ENCODE peak calls at places on chromosomes 11 and 22, in six cellular contexts. D is astrocyte of the spinal cord, A is pancreas, Y is fibroblast of lung, M is left ventricle myocardium inferior, N is GM06990. I is an unnamed sample.

GRCh38 chr22:37560682-37561208 is 465 bp downstream of the CDC42EP1 start:
- DNase-seq in D (peak; percentile 61), A (peak; percentile 77), Y (peak; percentile 75), M (peak; percentile 69), N (no peak), I (peak; percentile 54)

GRCh38 chr22:36334081-36334831 is 53.5 kb downstream of the MYH9 start:
- DNase-seq in D (no peak), A (no peak), Y (peak; percentile 46), M (peak; percentile 61), N (no peak), I (no peak)

GRCh38 chr11:57499413-57499982 is 16.0 kb downstream of the SLC43A1 start:
- DNase-seq in D (peak; percentile 93), A (peak; percentile 98), Y (peak; percentile 85), M (peak; percentile 98), N (peak; percentile 81), I (peak; percentile 98)

GRCh38 chr22:27314276-27314807 is 487.2 kb downstream of the MN1 start:
- DNase-seq in D (no peak), A (peak; percentile 39), Y (no peak), M (no peak), N (no peak), I (no peak)

GRCh38 chr11:8011383-8011782 is 24.2 kb downstream of the EIF3F start:
- DNase-seq in D (no peak), A (no peak), Y (no peak), M (no peak), N (no peak), I (no peak)

GRCh38 chr11:126701555-126701897 is 299.0 kb downstream of the KIRREL3 start:
- DNase-seq in D (no peak), A (no peak), Y (no peak), M (no peak), N (no peak), I (no peak)

GRCh38 chr11:44005076-44005800 is 42.5 kb upstream of the ACCSL start:
- DNase-seq in D (no peak), A (no peak), Y (no peak), M (no peak), N (no peak), I (no peak)

GRCh38 chr11:57303990-57304579 is 20.7 kb downstream of the TNKS1BP1 start:
- DNase-seq in D (no peak), A (peak; percentile 60), Y (peak; percentile 69), M (no peak), N (no peak), I (peak; percentile 38)

GRCh38 chr22:28771195-28771791 is 1.2 kb upstream of the CCDC117 start:
- DNase-seq in D (no peak), A (no peak), Y (no peak), M (no peak), N (no peak), I (no peak)

GRCh38 chr11:110081462-110082233 is 11.5 kb upstream of the ZC3H12C start:
- DNase-seq in D (no peak), A (no peak), Y (no peak), M (no peak), N (no peak), I (no peak)

GRCh38 chr11:27456140-27456801 is 16.3 kb downstream of the LGR4 start:
- DNase-seq in D (peak; percentile 65), A (no peak), Y (peak; percentile 71), M (no peak), N (no peak), I (peak; percentile 43)

GRCh38 chr11:81497202-81497804 is 1236.4 kb downstream of the FAM181B start:
- DNase-seq in D (peak; percentile 28), A (no peak), Y (peak; percentile 6), M (no peak), N (peak; percentile 3), I (peak; percentile 38)

GRCh38 chr22:36933629-36934028 is 20.2 kb downstream of the CSF2RB start:
- DNase-seq in D (no peak), A (no peak), Y (no peak), M (no peak), N (no peak), I (no peak)

GRCh38 chr11:35649984-35650383 is 12.6 kb upstream of the TRIM44 start:
- DNase-seq in D (peak; percentile 34), A (no peak), Y (peak; percentile 79), M (no peak), N (no peak), I (peak; percentile 39)

GRCh38 chr11:13465909-13466371 is 2.9 kb upstream of the BTBD10 start:
- DNase-seq in D (peak; percentile 52), A (no peak), Y (peak; percentile 38), M (no peak), N (no peak), I (peak; percentile 62)

GRCh38 chr11:127000291-127000968 is at the start of gene KIRREL3:
- DNase-seq in D (peak; percentile 42), A (no peak), Y (peak; percentile 48), M (no peak), N (no peak), I (no peak)

GRCh38 chr11:99968336-99968735 is 718.8 kb upstream of the ARHGAP42 start:
- DNase-seq in D (no peak), A (no peak), Y (no peak), M (no peak), N (no peak), I (no peak)

GRCh38 chr22:50199836-50200332 is 927 bp upstream of the SELENOO start:
- DNase-seq in D (no peak), A (peak; percentile 31), Y (peak; percentile 14), M (no peak), N (no peak), I (no peak)

GRCh38 chr11:76265771-76266241 is 59.5 kb upstream of the WNT11 start:
- DNase-seq in D (no peak), A (no peak), Y (peak; percentile 22), M (no peak), N (no peak), I (peak; percentile 39)

GRCh38 chr11:114059278-114059983 is at the start of gene ZBTB16:
- DNase-seq in D (peak; percentile 80), A (peak; percentile 87), Y (no peak), M (peak; percentile 93), N (no peak), I (peak; percentile 95)

GRCh38 chr11:86699036-86699791 is 26.8 kb upstream of the ME3 start:
- DNase-seq in D (no peak), A (no peak), Y (peak; percentile 23), M (no peak), N (no peak), I (peak; percentile 55)

GRCh38 chr11:122746050-122746478 is 90.5 kb downstream of the UBASH3B start:
- DNase-seq in D (no peak), A (no peak), Y (no peak), M (no peak), N (peak; percentile 62), I (no peak)

GRCh38 chr11:22508691-22509090 is 116.9 kb downstream of the FANCF start:
- DNase-seq in D (no peak), A (no peak), Y (no peak), M (no peak), N (no peak), I (no peak)

GRCh38 chr11:103035656-103036434 is 56.1 kb downstream of the DCUN1D5 start:
- DNase-seq in D (peak; percentile 84), A (peak; percentile 34), Y (peak; percentile 83), M (no peak), N (peak; percentile 30), I (peak; percentile 92)

GRCh38 chr11:7592706-7593105 is 78.9 kb downstream of the PPFIBP2 start:
- DNase-seq in D (no peak), A (peak; percentile 22), Y (no peak), M (peak; percentile 48), N (no peak), I (peak; percentile 94)

GRCh38 chr22:22687638-22688500 is 43.5 kb downstream of the GGTLC2 start:
- DNase-seq in D (peak; percentile 39), A (peak; percentile 18), Y (peak; percentile 20), M (no peak), N (no peak), I (peak; percentile 76)

DNA sequence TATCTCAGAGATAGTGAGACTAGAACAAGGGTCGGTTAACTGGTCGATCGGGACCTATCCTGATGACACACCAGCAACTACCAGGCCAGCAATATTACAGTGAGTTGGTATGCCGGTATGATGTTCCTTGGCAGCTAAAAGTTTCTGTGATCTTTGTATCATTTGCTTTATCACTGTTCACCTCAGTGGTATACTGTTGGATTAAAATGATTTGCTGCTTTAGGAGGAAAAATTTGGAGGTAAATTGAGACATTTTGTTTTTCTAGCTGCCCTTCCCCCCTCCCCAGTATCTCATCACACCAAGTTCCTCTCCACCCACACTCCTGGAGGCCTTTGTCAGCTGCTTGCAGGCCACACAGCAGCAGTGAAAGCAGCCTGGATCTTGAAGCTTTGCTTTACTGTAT is 6.9 kb upstream of the SIDT2 start:
- DNase-seq in D (peak; percentile 31), A (no peak), Y (peak; percentile 62), M (no peak), N (no peak), I (peak; percentile 64)
- TF ChIP-seq CTCF in D (no peak), A (no peak), Y (no peak), M (no peak), N (no peak), I (no peak)

GRCh38 chr11:61120865-61121831 is 18.9 kb downstream of the CD5 start:
- DNase-seq in D (peak; percentile 18), A (peak; percentile 39), Y (peak; percentile 34), M (peak; percentile 59), N (no peak), I (peak; percentile 43)
- H3K4me3 ChIP-seq in D (no peak overlapping the region), A (no peak overlapping the region), Y (no peak overlapping the region), M (no peak overlapping the region), N (no peak overlapping the region), I (no peak overlapping the region)

GRCh38 chr22:34070051-34070450 is 149.8 kb upstream of the LARGE1 start:
- DNase-seq in D (no peak), A (no peak), Y (no peak), M (no peak), N (no peak), I (no peak)

GRCh38 chr22:34068011-34068410 is 147.7 kb upstream of the LARGE1 start:
- DNase-seq in D (no peak), A (no peak), Y (no peak), M (no peak), N (no peak), I (no peak)

GRCh38 chr22:34072585-34072984 is 152.3 kb upstream of the LARGE1 start:
- DNase-seq in D (no peak), A (no peak), Y (no peak), M (no peak), N (no peak), I (no peak)

GRCh38 chr22:34067031-34067430 is 146.8 kb upstream of the LARGE1 start:
- DNase-seq in D (no peak), A (no peak), Y (no peak), M (no peak), N (no peak), I (no peak)
- TF ChIP-seq CTCF in D (no peak), A (no peak), Y (no peak), M (no peak), N (no peak), I (no peak)

GRCh38 chr11:68582416-68583046 is 101.8 kb upstream of the GAL start:
- DNase-seq in D (no peak), A (no peak), Y (peak; percentile 9), M (peak; percentile 17), N (no peak), I (no peak)

GRCh38 chr11:68581439-68581838 is 102.9 kb upstream of the GAL start:
- DNase-seq in D (no peak), A (no peak), Y (no peak), M (peak; percentile 44), N (no peak), I (no peak)

GRCh38 chr11:68583047-68583446 is 101.3 kb upstream of the GAL start:
- DNase-seq in D (peak; percentile 67), A (no peak), Y (peak; percentile 81), M (no peak), N (no peak), I (peak; percentile 33)

GRCh38 chr11:68584097-68584496 is 100.2 kb upstream of the GAL start:
- DNase-seq in D (no peak), A (no peak), Y (no peak), M (peak; percentile 31), N (peak; percentile 21), I (peak; percentile 13)

GRCh38 chr11:68581901-68582300 is 102.4 kb upstream of the GAL start:
- DNase-seq in D (no peak), A (no peak), Y (no peak), M (no peak), N (no peak), I (no peak)
- H3K4me3 ChIP-seq in D (no peak overlapping the region), A (no peak overlapping the region), Y (no peak overlapping the region), M (no peak overlapping the region), N (no peak overlapping the region), I (no peak overlapping the region)